ENCODE peak calls at places on chromosome 6, in nine cellular contexts. Y, T, M, G, Q, Z, X, D and V are unnamed samples.

GRCh38 chr6:167825059-167825758 is 1.5 kb upstream of the AFDN start:
- DNase-seq in Y (no peak), T (no peak), M (no peak), G (no peak), Q (no peak), Z (no peak), X (no peak), D (no peak), V (no peak)

GRCh38 chr6:147278891-147279290 is 74.7 kb downstream of the STXBP5 start:
- DNase-seq in Y (peak; percentile 37), T (no peak), M (no peak), G (no peak), Q (no peak), Z (no peak), X (no peak), D (no peak), V (no peak)

GRCh38 chr6:64280569-64280968 is 645.0 kb downstream of the PHF3 start:
- DNase-seq in Y (peak; percentile 80), T (peak; percentile 26), M (no peak), G (peak; percentile 8), Q (no peak), Z (no peak), X (peak; percentile 27), D (no peak), V (no peak)

GRCh38 chr6:27668442-27669275 is 195.8 kb upstream of the ZNF184 start:
- DNase-seq in Y (peak; percentile 62), T (peak; percentile 81), M (no peak), G (no peak), Q (no peak), Z (peak; percentile 30), X (no peak), D (peak; percentile 92), V (no peak)

GRCh38 chr6:75486850-75487568 is 6.6 kb downstream of the FILIP1 start:
- DNase-seq in Y (no peak), T (no peak), M (no peak), G (no peak), Q (no peak), Z (no peak), X (no peak), D (no peak), V (no peak)

GRCh38 chr6:1044040-1044836 is 267.7 kb upstream of the FOXQ1 start:
- DNase-seq in Y (no peak), T (peak; percentile 32), M (no peak), G (no peak), Q (no peak), Z (no peak), X (no peak), D (no peak), V (no peak)

GRCh38 chr6:132130530-132131298 is 179.5 kb upstream of the CCN2 start:
- DNase-seq in Y (peak; percentile 64), T (no peak), M (no peak), G (no peak), Q (no peak), Z (no peak), X (no peak), D (peak; percentile 81), V (no peak)

GRCh38 chr6:161476711-161477110 is 202.8 kb upstream of the AGPAT4 start:
- DNase-seq in Y (no peak), T (no peak), M (no peak), G (no peak), Q (no peak), Z (no peak), X (no peak), D (peak; percentile 83), V (no peak)

GRCh38 chr6:129089357-129089756 is 206.4 kb downstream of the LAMA2 start:
- DNase-seq in Y (no peak), T (no peak), M (no peak), G (no peak), Q (no peak), Z (no peak), X (no peak), D (no peak), V (no peak)

GRCh38 chr6:139801571-139802321 is 427.3 kb upstream of the CITED2 start:
- DNase-seq in Y (peak; percentile 58), T (no peak), M (no peak), G (no peak), Q (no peak), Z (no peak), X (no peak), D (peak; percentile 7), V (no peak)

GRCh38 chr6:114187563-114187962 is 155.3 kb downstream of the HS3ST5 start:
- DNase-seq in Y (no peak), T (no peak), M (no peak), G (no peak), Q (no peak), Z (no peak), X (no peak), D (no peak), V (no peak)

GRCh38 chr6:11538049-11538798 is 675 bp downstream of the TMEM170B start:
- DNase-seq in Y (peak; percentile 28), T (no peak), M (peak; percentile 31), G (no peak), Q (peak; percentile 66), Z (no peak), X (no peak), D (peak; percentile 53), V (peak; percentile 25)

GRCh38 chr6:131053546-131054240 is 9.4 kb downstream of the EPB41L2 start:
- DNase-seq in Y (no peak), T (peak; percentile 81), M (no peak), G (no peak), Q (no peak), Z (no peak), X (no peak), D (no peak), V (no peak)

GRCh38 chr6:112560651-112561050 is 213.5 kb downstream of the RFPL4B start:
- DNase-seq in Y (peak; percentile 12), T (no peak), M (no peak), G (no peak), Q (no peak), Z (no peak), X (no peak), D (peak; percentile 15), V (no peak)

GRCh38 chr6:37725967-37726366 is 28.3 kb upstream of the MDGA1 start:
- DNase-seq in Y (peak; percentile 24), T (no peak), M (no peak), G (peak; percentile 6), Q (no peak), Z (no peak), X (no peak), D (no peak), V (no peak)

GRCh38 chr6:10529231-10529801 is 8.2 kb downstream of the GCNT2 start:
- DNase-seq in Y (peak; percentile 31), T (no peak), M (no peak), G (no peak), Q (no peak), Z (no peak), X (no peak), D (peak; percentile 64), V (no peak)

GRCh38 chr6:89321571-89321970 is 6.5 kb upstream of the GABRR2 start:
- DNase-seq in Y (no peak), T (no peak), M (no peak), G (no peak), Q (no peak), Z (no peak), X (no peak), D (no peak), V (no peak)

GRCh38 chr6:33208089-33208967 is at the start of gene RING1:
- DNase-seq in Y (peak; percentile 75), T (peak; percentile 80), M (peak; percentile 87), G (peak; percentile 79), Q (peak; percentile 94), Z (peak; percentile 75), X (no peak), D (peak; percentile 87), V (peak; percentile 84)

GRCh38 chr6:165692106-165692653 is 29.1 kb upstream of the PDE10A start:
- DNase-seq in Y (no peak), T (no peak), M (no peak), G (no peak), Q (no peak), Z (no peak), X (no peak), D (no peak), V (no peak)

GRCh38 chr6:21201673-21202430 is 391.7 kb upstream of the SOX4 start:
- DNase-seq in Y (no peak), T (peak; percentile 4), M (no peak), G (no peak), Q (no peak), Z (no peak), X (no peak), D (peak; percentile 40), V (no peak)

GRCh38 chr6:36616888-36617521 is 22.8 kb downstream of the SRSF3 start:
- DNase-seq in Y (no peak), T (peak; percentile 64), M (no peak), G (no peak), Q (peak; percentile 57), Z (no peak), X (no peak), D (peak; percentile 91), V (no peak)

GRCh38 chr6:37391100-37391499 is 37.3 kb downstream of the RNF8 start:
- DNase-seq in Y (no peak), T (no peak), M (no peak), G (no peak), Q (no peak), Z (no peak), X (no peak), D (no peak), V (no peak)

GRCh38 chr6:142693446-142693845 is 251.5 kb downstream of the HIVEP2 start:
- DNase-seq in Y (peak; percentile 63), T (no peak), M (no peak), G (no peak), Q (no peak), Z (no peak), X (no peak), D (peak; percentile 71), V (no peak)

GRCh38 chr6:81242634-81243033 is 509.8 kb downstream of the TENT5A start:
- DNase-seq in Y (peak; percentile 8), T (no peak), M (no peak), G (no peak), Q (no peak), Z (no peak), X (no peak), D (no peak), V (no peak)

GRCh38 chr6:16804515-16805161 is 43.4 kb upstream of the ATXN1 start:
- DNase-seq in Y (no peak), T (no peak), M (no peak), G (no peak), Q (no peak), Z (no peak), X (no peak), D (no peak), V (no peak)

GRCh38 chr6:44896701-44897100 is 431.4 kb upstream of the RUNX2 start:
- DNase-seq in Y (no peak), T (no peak), M (no peak), G (no peak), Q (no peak), Z (no peak), X (no peak), D (no peak), V (no peak)

GRCh38 chr6:144285798-144286502 is 815 bp downstream of the UTRN start:
- DNase-seq in Y (peak; percentile 45), T (peak; percentile 41), M (peak; percentile 27), G (peak; percentile 9), Q (peak; percentile 85), Z (peak; percentile 15), X (no peak), D (peak; percentile 64), V (peak; percentile 38)

GRCh38 chr6:53279301-53279700 is 69.4 kb downstream of the ELOVL5 start:
- DNase-seq in Y (no peak), T (no peak), M (no peak), G (no peak), Q (no peak), Z (no peak), X (no peak), D (no peak), V (no peak)

GRCh38 chr6:135358907-135359459 is 138.6 kb downstream of the AHI1 start:
- DNase-seq in Y (peak; percentile 46), T (no peak), M (no peak), G (no peak), Q (no peak), Z (no peak), X (no peak), D (no peak), V (no peak)

GRCh38 chr6:101747711-101748110 is 354.2 kb downstream of the GRIK2 start:
- DNase-seq in Y (peak; percentile 28), T (no peak), M (no peak), G (no peak), Q (no peak), Z (no peak), X (no peak), D (no peak), V (no peak)

GRCh38 chr6:14841901-14842421 is 403.9 kb upstream of the JARID2 start:
- DNase-seq in Y (peak; percentile 97), T (no peak), M (no peak), G (no peak), Q (no peak), Z (no peak), X (peak; percentile 98), D (peak; percentile 22), V (no peak)